ENCODE peak calls at places on chromosome 21, in four cellular contexts. H, L, K and J are unnamed samples.

GRCh38 chr21:38297193-38297592 is 40.4 kb downstream of the KCNJ15 start:
- DNase-seq in H (no peak), L (no peak), K (peak), J (no peak)

GRCh38 chr21:41647806-41648561 is 118.9 kb downstream of the RIPK4 start:
- DNase-seq in H (no peak), L (no peak), K (no peak), J (no peak)

GRCh38 chr21:44695641-44696040 is 1.3 kb upstream of the KRTAP10-12 start:
- DNase-seq in H (no peak), L (no peak), K (no peak), J (no peak)

GRCh38 chr21:44995257-44995941 is 55.6 kb downstream of the SLX9 start:
- DNase-seq in H (no peak), L (no peak), K (no peak), J (no peak)

GRCh38 chr21:45998276-45998701 is 16.7 kb downstream of the COL6A1 start:
- DNase-seq in H (no peak), L (no peak), K (no peak), J (no peak)

GRCh38 chr21:45213392-45213791 is 74.3 kb downstream of the POFUT2 start:
- DNase-seq in H (no peak), L (no peak), K (no peak), J (no peak)

GRCh38 chr21:45265721-45266517 is 21.8 kb downstream of the POFUT2 start:
- DNase-seq in H (no peak), L (peak), K (no peak), J (no peak)

GRCh38 chr21:35677298-35677841 is 383.0 kb downstream of the SETD4 start:
- DNase-seq in H (no peak), L (no peak), K (no peak), J (no peak)

GRCh38 chr21:38249256-38249655 is 7.5 kb upstream of the KCNJ15 start:
- DNase-seq in H (no peak), L (no peak), K (no peak), J (no peak)

GRCh38 chr21:23218667-23219066 is 2220.5 kb downstream of the NCAM2 start:
- DNase-seq in H (no peak), L (no peak), K (no peak), J (no peak)

GRCh38 chr21:37220433-37220980 is 46.6 kb downstream of the VPS26C start:
- DNase-seq in H (no peak), L (peak), K (no peak), J (peak)

GRCh38 chr21:14691924-14692323 is 145.8 kb upstream of the SAMSN1 start:
- DNase-seq in H (no peak), L (no peak), K (no peak), J (no peak)

GRCh38 chr21:39681257-39681656 is 63.7 kb upstream of the IGSF5 start:
- DNase-seq in H (no peak), L (no peak), K (peak), J (no peak)

GRCh38 chr21:38769253-38769780 is 36.4 kb upstream of the ETS2 start:
- DNase-seq in H (no peak), L (no peak), K (peak), J (no peak)

GRCh38 chr21:40829308-40829707 is 17.6 kb downstream of the DSCAM start:
- DNase-seq in H (no peak), L (no peak), K (no peak), J (no peak)

GRCh38 chr21:44428281-44428942 is 26.9 kb upstream of the LRRC3 start:
- DNase-seq in H (no peak), L (no peak), K (no peak), J (no peak)